ENCODE peak calls at places on chromosomes 3 and 15, in eight cellular contexts. X, Y, E, S, L, B, D and F are unnamed samples.

GRCh38 chr3:37243811-37244748 is 69.7 kb upstream of the LRRFIP2 start:
- DNase-seq in X (no peak), Y (peak), E (peak), S (no peak), L (peak), B (peak), D (no peak), F (peak)

GRCh38 chr3:124714218-124714853 is 15.9 kb upstream of the UMPS start:
- DNase-seq in X (no peak), Y (no peak), E (no peak), S (no peak), L (peak), B (no peak), D (no peak), F (no peak)

GRCh38 chr3:120192579-120192978 is 92.4 kb downstream of the GPR156 start:
- DNase-seq in X (no peak), Y (no peak), E (no peak), S (no peak), L (no peak), B (no peak), D (no peak), F (no peak)

GRCh38 chr3:114644372-114644771 is 350.5 kb downstream of the TIGIT start:
- DNase-seq in X (no peak), Y (no peak), E (no peak), S (no peak), L (no peak), B (no peak), D (no peak), F (no peak)

GRCh38 chr3:115081444-115081843 is 65.6 kb downstream of the ZBTB20 start:
- DNase-seq in X (no peak), Y (no peak), E (no peak), S (no peak), L (no peak), B (no peak), D (no peak), F (no peak)

GRCh38 chr3:127145266-127145665 is 47.7 kb upstream of the PRR23E start:
- DNase-seq in X (no peak), Y (no peak), E (no peak), S (no peak), L (no peak), B (no peak), D (no peak), F (no peak)

GRCh38 chr3:194386610-194387009 is 12.5 kb downstream of the GP5 start:
- DNase-seq in X (peak), Y (no peak), E (no peak), S (no peak), L (no peak), B (peak), D (no peak), F (no peak)

GRCh38 chr3:122469659-122470058 is 45.1 kb downstream of the KPNA1 start:
- DNase-seq in X (no peak), Y (no peak), E (no peak), S (no peak), L (peak), B (no peak), D (no peak), F (no peak)

GRCh38 chr3:188149587-188149986 is 4.4 kb upstream of the LPP start:
- DNase-seq in X (no peak), Y (no peak), E (no peak), S (no peak), L (no peak), B (no peak), D (no peak), F (no peak)

GRCh38 chr3:49610881-49611280 is 56.6 kb downstream of the BSN start:
- DNase-seq in X (no peak), Y (no peak), E (no peak), S (no peak), L (no peak), B (no peak), D (no peak), F (no peak)

GRCh38 chr3:15796331-15796730 is 1.4 kb downstream of the ANKRD28 start:
- DNase-seq in X (no peak), Y (no peak), E (no peak), S (no peak), L (no peak), B (no peak), D (no peak), F (no peak)

GRCh38 chr3:193080821-193081220 is 160.2 kb upstream of the PLAAT1 start:
- DNase-seq in X (no peak), Y (peak), E (no peak), S (no peak), L (no peak), B (no peak), D (no peak), F (no peak)

GRCh38 chr15:26102988-26103387 is 239.9 kb upstream of the ATP10A start:
- DNase-seq in X (no peak), Y (no peak), E (no peak), S (no peak), L (no peak), B (no peak), D (no peak), F (no peak)